ENCODE peak calls at places on chromosomes 1 and 21, in five cellular contexts. N is tibial artery, O is heart left ventricle, R is sigmoid colon, T is endodermal cell. Z is an unnamed sample.
A peak's percentile ranks its signal among the peaks of the same experiment; 100 is the strongest.

GRCh38 chr1:61230523-61230922 is 148.2 kb downstream of the NFIA start:
- DNase-seq in N (no peak), O (no peak), R (no peak), T (no peak), Z (no peak)

GRCh38 chr1:18182518-18183160 is 75.0 kb downstream of the IGSF21 start:
- DNase-seq in N (no peak), O (peak; percentile 63), R (no peak), T (peak; percentile 64), Z (no peak)

GRCh38 chr1:247373721-247374141 is 42.1 kb upstream of the ZNF496 start:
- DNase-seq in N (no peak), O (no peak), R (peak; percentile 73), T (peak; percentile 78), Z (peak; percentile 63)

GRCh38 chr1:3073520-3074296 is 4.7 kb downstream of the PRDM16 start:
- DNase-seq in N (no peak), O (no peak), R (no peak), T (peak; percentile 64), Z (no peak)

GRCh38 chr1:159853417-159853816 is 9.0 kb downstream of the VSIG8 start:
- DNase-seq in N (no peak), O (no peak), R (no peak), T (no peak), Z (no peak)

GRCh38 chr1:44030606-44031050 is 634 bp downstream of the SLC6A9 start:
- DNase-seq in N (no peak), O (peak; percentile 40), R (peak; percentile 77), T (peak; percentile 90), Z (no peak)

GRCh38 chr21:46552865-46553379 is 52.0 kb downstream of the S100B start:
- DNase-seq in N (no peak), O (no peak), R (peak; percentile 52), T (no peak), Z (no peak)

GRCh38 chr1:46798820-46799219 is at the start of gene CYP4B1:
- DNase-seq in N (peak; percentile 89), O (peak; percentile 74), R (peak; percentile 87), T (no peak), Z (no peak)

GRCh38 chr1:202160377-202160940 is at the start of gene PTPN7:
- DNase-seq in N (no peak), O (no peak), R (no peak), T (no peak), Z (no peak)

GRCh38 chr1:39507230-39507928 is 15.9 kb downstream of the BMP8A start:
- DNase-seq in N (no peak), O (no peak), R (peak; percentile 42), T (peak; percentile 81), Z (no peak)

GRCh38 chr1:147892216-147892615 is 10.4 kb upstream of the GJA8 start:
- DNase-seq in N (no peak), O (no peak), R (no peak), T (peak; percentile 65), Z (peak; percentile 9)

GRCh38 chr1:229326601-229327000 is 16.2 kb downstream of the CCSAP start:
- DNase-seq in N (no peak), O (no peak), R (no peak), T (no peak), Z (no peak)

GRCh38 chr1:246591047-246591446 is 24.8 kb downstream of the CNST start:
- DNase-seq in N (no peak), O (no peak), R (no peak), T (no peak), Z (no peak)

GRCh38 chr1:167121375-167122120 is 27.7 kb downstream of the STYXL2 start:
- DNase-seq in N (no peak), O (peak; percentile 41), R (no peak), T (peak; percentile 86), Z (no peak)

GRCh38 chr1:156616463-156616862 is 2.8 kb upstream of the HAPLN2 start:
- DNase-seq in N (peak; percentile 76), O (peak; percentile 65), R (peak; percentile 85), T (no peak), Z (no peak)

GRCh38 chr1:207803678-207804077 is 51.8 kb downstream of the CD46 start:
- DNase-seq in N (peak; percentile 54), O (no peak), R (no peak), T (no peak), Z (no peak)

GRCh38 chr21:37206531-37206930 is 60.6 kb downstream of the VPS26C start:
- DNase-seq in N (no peak), O (no peak), R (no peak), T (no peak), Z (no peak)

GRCh38 chr1:42318601-42319000 is 16.4 kb downstream of the FOXJ3 start:
- DNase-seq in N (no peak), O (no peak), R (no peak), T (no peak), Z (no peak)
- H3K27ac ChIP-seq in N (peak overlapping the region; percentile 32), O (peak overlapping the region; percentile 71), R (no peak overlapping the region), T (no peak overlapping the region), Z (no peak overlapping the region)

GRCh38 chr1:214420341-214420740 is 131.1 kb downstream of the PTPN14 start:
- DNase-seq in N (no peak), O (no peak), R (no peak), T (no peak), Z (no peak)
- H3K4me1 ChIP-seq in N (peaks cover 39% of the 10 kb centered on the region), O (peaks cover 49% of the 10 kb centered on the region), R (no peaks in the 10 kb centered on the region), T (peaks cover 19% of the 10 kb centered on the region), Z (peaks cover 4% of the 10 kb centered on the region)

DNA sequence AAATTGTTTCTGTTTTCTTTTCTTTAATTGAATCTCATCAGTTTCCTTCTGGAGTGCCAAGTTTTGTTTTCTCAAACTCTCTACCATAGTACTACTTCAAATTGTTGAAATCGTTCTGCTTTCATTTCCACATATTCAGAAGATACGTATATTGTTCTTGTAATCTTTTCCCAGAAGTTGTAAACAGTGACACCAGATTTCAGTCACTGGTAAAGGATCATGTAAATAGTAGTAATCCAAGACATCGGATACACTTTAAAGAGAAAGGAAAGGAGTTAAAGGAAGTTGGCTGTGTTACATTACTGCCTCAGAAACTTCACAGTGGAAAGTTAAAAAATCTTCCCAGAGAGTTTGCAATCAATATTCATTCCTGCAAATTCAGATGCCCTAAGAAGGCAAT is 67.5 kb downstream of the RGL1 start:
- DNase-seq in N (no peak), O (no peak), R (no peak), T (no peak), Z (no peak)
- H3K27ac ChIP-seq in N (no peak overlapping the region), O (peak overlapping the region; percentile 84), R (peak overlapping the region; percentile 75), T (no peak overlapping the region), Z (no peak overlapping the region)

GRCh38 chr1:31702836-31703404 is 897 bp downstream of the COL16A1 start:
- DNase-seq in N (no peak), O (no peak), R (peak; percentile 65), T (no peak), Z (no peak)
- H3K4me1 ChIP-seq in N (peaks cover 57% of the 10 kb centered on the region), O (peaks cover 56% of the 10 kb centered on the region), R (no peaks in the 10 kb centered on the region), T (peaks cover 11% of the 10 kb centered on the region), Z (peaks cover 11% of the 10 kb centered on the region)

DNA sequence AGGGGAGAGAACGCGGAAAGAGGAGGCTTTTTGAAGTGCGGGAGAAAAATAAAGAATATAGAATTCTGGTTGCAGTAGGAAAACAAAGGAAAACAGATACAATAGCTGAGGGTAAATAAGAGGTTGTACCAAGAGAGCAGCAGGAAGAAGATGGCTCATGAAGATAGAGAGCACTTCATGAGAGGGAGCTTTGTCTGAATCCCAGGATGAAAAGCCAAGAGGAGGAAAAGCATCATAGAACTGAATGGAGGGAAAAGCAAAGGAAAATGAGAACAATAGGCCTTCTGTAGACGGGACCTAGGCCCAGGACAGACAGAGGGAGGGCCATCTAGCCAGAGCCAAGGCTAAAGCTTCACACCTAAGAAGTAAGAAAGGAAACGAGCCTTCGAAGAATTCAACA is 49.5 kb downstream of the ATP6V1G3 start:
- DNase-seq in N (no peak), O (no peak), R (no peak), T (no peak), Z (no peak)
- H3K27ac ChIP-seq in N (no peak overlapping the region), O (no peak overlapping the region), R (no peak overlapping the region), T (no peak overlapping the region), Z (no peak overlapping the region)

GRCh38 chr1:1777950-1778826 is at the start of gene NADK:
- DNase-seq in N (peak; percentile 79), O (peak; percentile 61), R (peak; percentile 78), T (peak; percentile 84), Z (no peak)
- H3K4me1 ChIP-seq in N (peaks cover 56% of the 10 kb centered on the region), O (peaks cover 78% of the 10 kb centered on the region), R (no peaks in the 10 kb centered on the region), T (peaks cover 16% of the 10 kb centered on the region), Z (peaks cover 10% of the 10 kb centered on the region)

Z was measured in iPS DF 6.9.